ENCODE peak calls at places on chromosomes 6 and 20, in four cellular contexts. I, M, A and E are unnamed samples.

GRCh38 chr20:41316602-41317535 is 662 bp downstream of the ZHX3 start:
- DNase-seq in I (peak), M (peak), A (peak), E (peak)

GRCh38 chr6:153831350-153832078 is 207.5 kb upstream of the OPRM1 start:
- DNase-seq in I (no peak), M (peak), A (no peak), E (no peak)

GRCh38 chr6:104591573-104592334 is 268.0 kb downstream of the HACE1 start:
- DNase-seq in I (no peak), M (peak), A (no peak), E (no peak)

GRCh38 chr6:129859524-129859923 is 1.6 kb downstream of the TMEM244 start:
- DNase-seq in I (no peak), M (no peak), A (no peak), E (no peak)

GRCh38 chr6:54053893-54054391 is 57.3 kb upstream of the MLIP start:
- DNase-seq in I (peak), M (peak), A (no peak), E (peak)

GRCh38 chr6:10993896-10994295 is 50.2 kb downstream of the ELOVL2 start:
- DNase-seq in I (no peak), M (no peak), A (no peak), E (no peak)

GRCh38 chr20:63508072-63508768 is 9.3 kb upstream of the EEF1A2 start:
- DNase-seq in I (no peak), M (no peak), A (no peak), E (peak)

GRCh38 chr20:12640255-12640654 is 368.5 kb upstream of the SPTLC3 start:
- DNase-seq in I (peak), M (peak), A (no peak), E (no peak)

GRCh38 chr6:40353197-40353966 is 233.8 kb downstream of the LRFN2 start:
- DNase-seq in I (no peak), M (no peak), A (no peak), E (peak)

GRCh38 chr20:50146732-50147662 is 6.5 kb downstream of the PEDS1 start:
- DNase-seq in I (no peak), M (peak), A (no peak), E (no peak)

GRCh38 chr20:59403261-59403961 is 103.0 kb downstream of the EDN3 start:
- DNase-seq in I (peak), M (peak), A (peak), E (peak)

GRCh38 chr6:156657311-156657710 is 119.9 kb upstream of the ARID1B start:
- DNase-seq in I (no peak), M (no peak), A (no peak), E (peak)

GRCh38 chr20:10523438-10523837 is 88.3 kb downstream of the SLX4IP start:
- DNase-seq in I (no peak), M (peak), A (no peak), E (no peak)
- H3K27ac ChIP-seq in I (peak), M (peak), A (no peak), E (peak)

GRCh38 chr6:131490441-131490840 is 82.6 kb upstream of the ARG1 start:
- DNase-seq in I (no peak), M (no peak), A (no peak), E (peak)
- H3K27ac ChIP-seq in I (no peak), M (no peak), A (no peak), E (no peak)

DNA sequence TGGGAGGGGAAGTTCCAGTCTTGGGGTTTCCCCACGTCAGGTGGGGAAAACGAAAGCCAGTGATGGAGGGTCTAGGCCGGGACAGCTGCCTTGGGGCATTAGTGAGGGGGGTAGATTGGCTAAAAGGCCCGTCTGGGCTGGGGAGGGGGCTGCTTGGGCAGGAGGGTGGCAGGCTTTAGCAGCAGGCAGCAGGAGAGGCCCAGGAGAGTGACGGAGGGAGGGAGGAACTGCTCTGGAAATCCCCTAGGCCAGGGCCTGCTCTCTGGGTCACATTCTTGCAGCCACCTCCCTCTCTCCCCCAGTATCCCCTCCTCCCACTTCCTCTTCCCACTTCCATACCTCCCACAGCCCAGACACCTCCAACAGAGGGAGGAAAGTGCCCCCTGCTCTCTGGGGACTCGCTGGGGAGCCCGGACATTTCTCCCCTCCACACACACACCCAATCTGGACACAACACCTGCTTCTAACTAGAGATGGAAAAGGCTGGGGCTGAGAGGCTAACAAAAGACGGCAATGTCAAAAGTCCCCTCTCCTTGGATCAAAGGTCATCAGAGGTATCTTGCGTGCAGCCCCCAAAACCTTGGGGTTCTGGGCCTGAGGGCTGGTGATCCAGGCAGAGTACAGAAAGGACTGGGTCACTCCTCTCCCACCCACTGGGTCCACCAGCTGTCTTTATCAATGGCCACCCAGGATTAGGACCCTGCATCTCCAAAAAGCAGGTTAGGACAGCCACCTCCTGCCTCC is 1.8 kb downstream of the NFKBIE start:
- DNase-seq in I (no peak), M (no peak), A (peak), E (no peak)
- H3K27ac ChIP-seq in I (no peak), M (no peak), A (peak), E (no peak)

GRCh38 chr20:54669054-54669390 is 193.6 kb downstream of the DOK5 start:
- DNase-seq in I (no peak), M (no peak), A (no peak), E (no peak)

GRCh38 chr20:54665812-54666211 is 190.4 kb downstream of the DOK5 start:
- DNase-seq in I (no peak), M (no peak), A (no peak), E (no peak)

DNA sequence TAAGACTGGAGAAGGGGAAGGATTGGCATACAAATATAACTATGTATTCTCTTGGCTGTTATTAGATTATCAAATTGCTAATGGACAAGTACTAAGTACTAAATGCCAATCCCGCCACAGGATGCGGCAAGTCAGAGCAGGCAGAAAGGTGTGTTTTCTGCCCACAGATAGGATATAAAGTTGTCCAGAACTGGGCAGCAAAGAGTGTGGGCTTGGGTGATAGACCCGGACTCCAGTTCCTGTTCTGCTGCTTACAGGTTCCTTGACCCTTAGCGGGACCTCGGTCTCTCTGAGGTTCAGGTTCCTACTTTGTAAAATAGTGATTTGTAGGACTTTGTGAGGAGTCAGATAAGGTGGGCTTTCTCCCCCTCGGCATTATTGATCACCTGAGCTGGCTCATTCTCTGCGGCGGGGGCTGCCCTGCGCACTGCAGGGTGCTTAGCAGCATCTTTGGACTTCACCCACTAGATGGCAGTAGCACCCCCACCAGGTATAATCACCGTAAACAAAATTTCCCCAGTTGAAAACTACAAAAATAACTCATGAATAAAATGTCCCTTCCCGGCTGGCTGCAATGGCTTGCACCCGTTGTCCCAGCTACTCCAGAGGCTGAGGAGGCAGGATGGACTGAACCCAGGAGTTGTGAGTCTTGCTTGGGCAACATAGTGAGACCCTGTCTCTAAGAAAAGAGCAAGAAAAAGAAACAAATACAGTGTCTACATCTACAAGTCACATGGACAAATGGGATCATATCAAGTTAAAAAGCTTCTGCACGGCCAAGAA is 193.1 kb downstream of the DOK5 start:
- DNase-seq in I (peak), M (peak), A (peak), E (peak)
- H3K27ac ChIP-seq in I (no peak), M (no peak), A (no peak), E (no peak)

GRCh38 chr6:106512958-106513480 is 116.3 kb downstream of the RTN4IP1 start:
- DNase-seq in I (peak), M (no peak), A (no peak), E (no peak)
- H3K27ac ChIP-seq in I (peak), M (peak), A (no peak), E (no peak)

GRCh38 chr20:57540889-57541288 is 15.9 kb upstream of the CTCFL start:
- DNase-seq in I (no peak), M (no peak), A (no peak), E (no peak)

GRCh38 chr20:57535297-57535696 is 10.4 kb upstream of the CTCFL start:
- DNase-seq in I (no peak), M (no peak), A (no peak), E (no peak)

GRCh38 chr20:57536120-57536708 is 11.3 kb upstream of the CTCFL start:
- DNase-seq in I (no peak), M (no peak), A (no peak), E (no peak)

GRCh38 chr20:57539889-57540288 is 14.9 kb upstream of the CTCFL start:
- DNase-seq in I (no peak), M (no peak), A (no peak), E (no peak)

DNA sequence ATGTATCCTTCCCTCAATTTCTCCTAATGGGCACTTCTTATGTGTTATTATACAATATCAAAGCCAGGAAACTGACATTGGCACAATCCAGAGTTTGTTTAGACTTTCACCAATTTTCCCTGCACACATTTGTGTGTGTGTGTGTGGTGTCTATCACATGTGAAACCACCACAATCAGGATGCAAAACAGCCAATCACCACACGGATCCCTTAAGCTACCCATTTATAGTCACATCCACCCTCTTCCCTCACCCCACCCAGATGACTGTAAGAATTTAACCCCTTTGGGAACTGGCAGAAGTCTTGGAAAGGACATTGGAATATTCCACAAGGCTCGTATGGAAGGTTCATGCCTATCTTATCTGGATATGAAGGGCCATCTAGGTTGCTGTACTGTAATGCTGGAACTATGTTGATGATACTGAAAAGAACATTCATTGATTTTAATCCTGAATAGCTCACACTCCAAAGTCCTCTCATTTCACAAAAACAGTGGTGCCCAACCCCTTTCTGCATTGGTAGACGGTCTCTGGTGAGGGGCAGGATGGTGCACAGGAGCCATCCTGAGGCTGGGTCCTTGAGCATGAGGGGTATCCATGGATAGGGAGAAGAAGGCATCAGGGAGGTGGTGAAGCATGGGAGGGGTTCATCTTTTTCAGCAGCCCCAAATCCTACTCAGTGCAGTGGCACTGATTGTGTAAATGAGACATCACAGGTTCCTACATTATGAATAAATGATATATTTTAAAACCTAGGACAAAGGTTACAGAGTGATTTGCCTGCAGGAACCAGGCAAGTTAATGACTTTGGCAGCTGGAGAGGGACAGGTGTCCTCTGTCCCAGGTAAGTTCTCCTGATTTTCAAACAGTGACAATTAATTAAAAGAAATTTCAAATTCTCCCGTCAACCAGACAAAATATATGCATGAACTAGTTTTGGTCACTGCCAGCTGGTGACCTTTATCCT is 12.1 kb upstream of the CTCFL start:
- DNase-seq in I (no peak), M (no peak), A (no peak), E (no peak)
- H3K27ac ChIP-seq in I (no peak), M (no peak), A (no peak), E (no peak)

GRCh38 chr6:108741346-108741989 is 106.8 kb upstream of the ARMC2 start:
- DNase-seq in I (no peak), M (no peak), A (no peak), E (peak)

GRCh38 chr6:108739496-108740330 is 108.5 kb upstream of the ARMC2 start:
- DNase-seq in I (no peak), M (no peak), A (no peak), E (peak)

GRCh38 chr6:108744244-108744972 is 103.8 kb upstream of the ARMC2 start:
- DNase-seq in I (no peak), M (no peak), A (no peak), E (no peak)

GRCh38 chr6:108744996-108745395 is 103.2 kb upstream of the ARMC2 start:
- DNase-seq in I (peak), M (no peak), A (no peak), E (peak)

GRCh38 chr6:108742041-108742440 is 106.2 kb upstream of the ARMC2 start:
- DNase-seq in I (no peak), M (no peak), A (no peak), E (peak)
- H3K27ac ChIP-seq in I (no peak), M (no peak), A (no peak), E (no peak)

GRCh38 chr6:170135461-170135820 is 155.4 kb downstream of the DLL1 start:
- DNase-seq in I (peak), M (no peak), A (no peak), E (no peak)
- H3K27ac ChIP-seq in I (no peak), M (no peak), A (no peak), E (no peak)

GRCh38 chr20:55095745-55096450 is 620.5 kb downstream of the DOK5 start:
- DNase-seq in I (no peak), M (no peak), A (no peak), E (no peak)
- H3K27ac ChIP-seq in I (no peak), M (no peak), A (no peak), E (no peak)

GRCh38 chr6:28355743-28356665 is 6.3 kb downstream of the ZKSCAN3 start:
- DNase-seq in I (peak), M (peak), A (peak), E (peak)

GRCh38 chr6:28353981-28354676 is 4.4 kb downstream of the ZKSCAN3 start:
- DNase-seq in I (no peak), M (no peak), A (no peak), E (no peak)

GRCh38 chr6:28354688-28355554 is 5.2 kb downstream of the ZKSCAN3 start:
- DNase-seq in I (no peak), M (no peak), A (no peak), E (no peak)

GRCh38 chr6:28357036-28357435 is 7.3 kb downstream of the ZKSCAN3 start:
- DNase-seq in I (no peak), M (no peak), A (no peak), E (peak)

DNA sequence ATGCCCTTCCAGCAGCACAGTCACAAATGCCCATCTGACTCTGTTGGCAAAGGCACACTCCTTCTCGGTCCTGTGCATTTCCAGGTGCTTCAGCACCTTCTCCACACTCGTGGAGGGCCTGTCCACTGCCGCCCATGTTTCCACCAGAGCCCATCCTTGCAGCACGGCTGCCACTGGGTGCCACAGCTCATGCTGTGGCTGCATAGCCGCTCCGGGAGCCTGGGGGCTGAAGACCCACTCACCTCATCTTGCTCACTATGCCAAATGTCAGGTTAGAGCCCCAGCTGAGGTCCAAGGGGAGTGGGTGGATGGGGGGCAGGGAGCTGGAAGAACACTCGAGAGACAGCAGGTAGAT is 6.9 kb downstream of the ZKSCAN3 start:
- DNase-seq in I (no peak), M (no peak), A (no peak), E (no peak)
- H3K27ac ChIP-seq in I (no peak), M (peak), A (peak), E (no peak)